ENCODE peak calls at places on chromosome 1, in nine cellular contexts. I is dorsolateral prefrontal cortex, K is uterus, D is cardiac muscle cell, Z is lower lobe of right lung, G is HCT116, R is epithelial cell of esophagus, V is heart left ventricle, X is AG04450. W is an unnamed sample.
A peak's percentile ranks its signal among the peaks of the same experiment; 100 is the strongest.

GRCh38 chr1:201344206-201345080 is 33.0 kb downstream of the TNNT2 start:
- DNase-seq in G (no peak), Z (peak; percentile 22), V (peak; percentile 7), D (no peak), X (no peak), R (peak; percentile 79), K (no peak), I (no peak), W (no peak)

GRCh38 chr1:41673806-41674205 is 189.3 kb upstream of the EDN2 start:
- DNase-seq in X (no peak), D (no peak), I (no peak), V (no peak), R (no peak), K (no peak), G (no peak), Z (no peak), W (no peak)

GRCh38 chr1:13513063-13513884 is 529 bp downstream of the LRRC38 start:
- DNase-seq in V (peak; percentile 38), K (no peak), X (no peak), I (no peak), D (peak; percentile 6), Z (no peak), G (no peak), R (no peak), W (no peak)

GRCh38 chr1:53016705-53017104 is 45.3 kb upstream of the PODN start:
- DNase-seq in V (no peak), K (no peak), R (peak; percentile 48), X (no peak), G (no peak), I (no peak), Z (no peak), D (peak; percentile 75), W (no peak)

GRCh38 chr1:150963535-150964489 is 10.8 kb downstream of the CERS2 start:
- DNase-seq in G (no peak), Z (no peak), X (no peak), I (no peak), K (no peak), D (no peak), R (no peak), V (no peak), W (no peak)

GRCh38 chr1:206896261-206896660 is 982 bp upstream of the IL24 start:
- DNase-seq in I (no peak), V (no peak), G (no peak), X (no peak), D (no peak), K (no peak), R (peak; percentile 82), Z (no peak), W (no peak)

GRCh38 chr1:87897486-87897885 is 568.8 kb downstream of the LMO4 start:
- DNase-seq in X (no peak), V (no peak), R (no peak), G (no peak), I (no peak), D (no peak), Z (no peak), K (no peak), W (no peak)

GRCh38 chr1:200043330-200043668 is 15.8 kb downstream of the NR5A2 start:
- DNase-seq in X (no peak), K (no peak), R (no peak), D (no peak), Z (no peak), G (no peak), I (no peak), V (no peak), W (no peak)

GRCh38 chr1:153565529-153566374 is at the start of gene S100A2:
- DNase-seq in R (peak; percentile 99), Z (peak; percentile 73), I (no peak), G (peak; percentile 92), X (peak; percentile 83), K (peak; percentile 77), D (peak; percentile 86), V (no peak), W (peak; percentile 79)

GRCh38 chr1:159092398-159092760 is 15.8 kb upstream of the AIM2 start:
- DNase-seq in Z (no peak), G (no peak), R (no peak), V (no peak), I (no peak), X (no peak), K (no peak), D (peak; percentile 12), W (no peak)
- TF ChIP-seq CTCF in Z (no peak), G (no peak), R (no peak), V (no peak), I (no peak), X (no peak), K (no peak), D (no peak), W (no peak)

GRCh38 chr1:204110894-204111633 is 38.1 kb downstream of the SOX13 start:
- DNase-seq in V (peak; percentile 15), Z (no peak), K (no peak), R (no peak), G (no peak), I (no peak), D (no peak), X (no peak), W (no peak)

GRCh38 chr1:204115128-204115527 is 36.7 kb downstream of the ETNK2 start:
- DNase-seq in Z (no peak), I (no peak), D (no peak), G (no peak), K (no peak), X (no peak), R (no peak), V (peak; percentile 6), W (no peak)

GRCh38 chr1:204114606-204115005 is 37.2 kb downstream of the ETNK2 start:
- DNase-seq in X (no peak), V (peak; percentile 33), G (no peak), Z (no peak), R (no peak), I (no peak), K (no peak), D (no peak), W (no peak)

GRCh38 chr1:204113900-204114299 is 37.9 kb downstream of the ETNK2 start:
- DNase-seq in X (no peak), G (no peak), D (no peak), V (no peak), Z (no peak), R (peak; percentile 41), I (no peak), K (no peak), W (no peak)

DNA sequence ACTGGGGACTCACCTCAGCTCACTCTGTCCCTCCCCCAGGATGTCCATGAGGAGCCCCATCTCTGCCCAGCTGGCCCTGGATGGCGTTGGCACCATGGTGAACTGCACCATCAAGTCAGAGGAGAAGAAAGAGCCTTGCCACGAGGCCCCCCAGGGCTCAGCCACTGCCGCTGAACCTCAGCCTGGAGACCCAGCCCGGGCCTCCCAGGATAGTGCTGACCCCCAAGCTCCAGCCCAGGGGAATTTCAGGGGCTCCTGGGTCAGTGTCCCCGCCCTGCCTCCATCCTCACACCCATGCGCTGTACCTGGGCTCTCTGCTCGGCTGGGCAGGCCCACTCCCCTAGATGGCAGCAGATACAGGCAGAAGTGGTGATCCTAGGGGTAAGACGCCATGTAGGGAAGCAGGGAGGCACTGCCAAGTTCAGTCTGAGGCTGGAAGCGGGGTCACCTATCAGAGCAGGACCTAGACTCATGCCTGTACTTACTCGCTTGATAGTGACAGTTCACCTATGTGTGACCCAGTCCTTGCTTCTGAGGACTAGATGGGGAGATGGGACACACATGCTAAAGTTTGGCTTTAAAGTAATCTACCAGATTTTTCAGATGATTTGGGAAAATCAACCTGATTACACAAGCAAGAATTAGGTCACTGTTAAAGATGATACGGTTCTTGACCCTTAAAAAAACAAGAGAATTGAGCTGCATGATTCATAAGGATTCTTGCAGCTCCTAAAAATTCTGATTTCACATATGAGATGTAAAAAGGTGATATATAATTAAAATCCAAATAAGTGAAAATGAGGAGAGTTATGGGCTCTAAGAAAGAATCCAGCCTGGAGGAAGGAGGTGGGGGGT is 38.7 kb downstream of the ETNK2 start:
- DNase-seq in I (no peak), R (no peak), V (peak; percentile 27), D (no peak), X (no peak), Z (no peak), K (no peak), G (no peak), W (no peak)
- TF ChIP-seq CTCF in I (no peak), R (no peak), V (no peak), D (no peak), X (no peak), Z (no peak), K (no peak), G (no peak), W (no peak)

DNA sequence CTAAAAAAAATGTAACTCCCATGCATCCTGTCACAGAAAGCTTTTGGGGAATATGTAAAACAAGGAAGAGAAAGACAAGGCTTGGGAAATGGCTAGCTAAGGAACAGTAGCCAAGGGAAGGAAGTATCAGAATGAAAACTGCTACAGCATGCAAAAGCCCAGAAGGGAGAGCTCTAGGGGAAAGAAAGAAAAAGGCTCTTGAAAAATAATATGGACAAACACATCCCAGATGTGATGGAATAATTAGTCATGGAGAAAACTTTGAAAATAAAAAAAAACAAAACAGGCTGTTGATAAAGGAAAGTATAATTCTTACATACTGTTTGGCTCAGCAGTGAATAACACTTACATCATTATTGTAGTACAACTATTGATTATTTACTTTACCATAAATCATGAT is 47.9 kb upstream of the VCAM1 start:
- DNase-seq in D (peak; percentile 50), K (no peak), V (no peak), X (peak; percentile 8), G (no peak), Z (no peak), R (no peak), I (no peak), W (no peak)
- TF ChIP-seq CTCF in D (peak; percentile 22), K (no peak), V (no peak), X (peak; percentile 30), G (no peak), Z (no peak), R (no peak), I (no peak), W (no peak)

GRCh38 chr1:31183126-31183525 is 56.6 kb downstream of the NKAIN1 start:
- DNase-seq in D (no peak), I (no peak), G (no peak), K (no peak), X (no peak), V (no peak), Z (no peak), R (peak; percentile 88), W (no peak)

GRCh38 chr1:31181515-31182343 is 58.0 kb downstream of the NKAIN1 start:
- DNase-seq in Z (peak; percentile 57), R (peak; percentile 61), G (peak; percentile 47), I (peak; percentile 36), K (no peak), V (peak; percentile 77), X (no peak), D (peak; percentile 66), W (peak; percentile 66)

GRCh38 chr1:31183927-31184554 is 55.6 kb downstream of the NKAIN1 start:
- DNase-seq in D (peak; percentile 49), G (peak; percentile 27), R (peak; percentile 55), K (no peak), I (no peak), X (no peak), V (no peak), Z (no peak), W (peak; percentile 47)

GRCh38 chr1:31180338-31180737 is 59.3 kb downstream of the NKAIN1 start:
- DNase-seq in I (no peak), D (no peak), K (no peak), Z (no peak), R (no peak), G (no peak), V (no peak), X (no peak), W (no peak)

DNA sequence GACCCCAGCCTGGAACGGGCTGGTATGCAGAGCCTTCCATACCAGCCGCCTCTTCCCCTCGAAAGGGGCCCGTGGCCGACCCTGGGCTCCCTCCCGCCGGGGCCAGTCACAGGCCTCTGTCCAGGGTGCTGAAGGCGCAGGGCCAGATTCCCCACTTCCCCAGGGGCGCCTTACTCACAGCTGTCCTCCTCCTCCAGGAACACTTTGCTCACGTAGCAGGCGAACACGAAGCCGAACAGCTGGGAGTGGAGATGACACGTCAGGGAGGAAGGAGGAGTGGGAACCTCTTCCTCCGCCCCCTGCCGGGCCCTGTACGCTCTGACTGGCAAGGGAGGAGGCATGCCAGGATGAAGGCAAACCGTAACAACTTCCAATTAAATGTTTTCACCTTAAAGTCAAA is 57.3 kb downstream of the NKAIN1 start:
- DNase-seq in V (peak; percentile 87), I (peak; percentile 70), K (peak; percentile 27), X (peak; percentile 89), Z (peak; percentile 58), G (peak; percentile 69), D (peak; percentile 95), R (peak; percentile 99), W (peak; percentile 69)
- TF ChIP-seq CTCF in V (no peak), I (no peak), K (no peak), X (peak; percentile 67), Z (peak; percentile 13), G (peak; percentile 39), D (peak; percentile 46), R (peak; percentile 72), W (peak; percentile 57)

W was measured in BE2C.